ENCODE peak calls at places on chromosomes 2 and 18, in nine cellular contexts. C is thoracic aorta; Q is fibroblast of lung; Z is CD8-positive, alpha-beta T cell; I is aorta; Y is PC-3; T is foreskin keratinocyte; N is ascending aorta; K is GM23338. D is an unnamed sample.

GRCh38 chr18:61368001-61368400 is 34.8 kb downstream of the CDH20 start:
- DNase-seq in Q (no peak), K (no peak), T (no peak), C (no peak), Y (no peak), N (no peak), I (no peak), Z (no peak), D (no peak)

GRCh38 chr2:9693138-9693520 is 62.3 kb upstream of the YWHAQ start:
- DNase-seq in Y (no peak), N (peak; percentile 93), I (peak; percentile 89), K (no peak), Q (peak; percentile 72), T (no peak), Z (no peak), C (peak; percentile 49), D (no peak)

GRCh38 chr18:49193896-49194295 is 243.1 kb upstream of the SMAD7 start:
- DNase-seq in K (no peak), Y (no peak), T (peak; percentile 53), Q (no peak), Z (no peak), I (no peak), N (no peak), C (no peak), D (no peak)

GRCh38 chr18:77765468-77765867 is 515.8 kb downstream of the GALR1 start:
- DNase-seq in Z (no peak), C (no peak), T (no peak), Q (no peak), N (no peak), K (peak; percentile 29), Y (peak; percentile 51), I (no peak), D (peak; percentile 27)

GRCh38 chr2:121071058-121071504 is 213.9 kb downstream of the TFCP2L1 start:
- DNase-seq in K (peak; percentile 87), N (peak; percentile 76), C (no peak), I (peak; percentile 76), Y (peak; percentile 75), Z (no peak), T (no peak), Q (peak; percentile 51), D (peak; percentile 87)

GRCh38 chr2:179770029-179770428 is 91.4 kb downstream of the ZNF385B start:
- DNase-seq in Y (no peak), Q (no peak), I (no peak), N (no peak), C (no peak), Z (no peak), T (no peak), K (no peak), D (no peak)

GRCh38 chr2:172833898-172834297 is 98.3 kb downstream of the RAPGEF4 start:
- DNase-seq in C (no peak), Y (no peak), Z (no peak), Q (peak; percentile 73), T (no peak), K (no peak), I (no peak), N (no peak), D (no peak)

GRCh38 chr2:143852748-143853147 is 667.2 kb downstream of the ZEB2 start:
- DNase-seq in N (no peak), K (peak; percentile 68), C (no peak), Y (no peak), T (no peak), Z (no peak), Q (no peak), I (no peak), D (no peak)

GRCh38 chr2:111165084-111165483 is 44.4 kb downstream of the BCL2L11 start:
- DNase-seq in N (no peak), C (no peak), Q (no peak), K (no peak), Z (no peak), T (no peak), Y (no peak), I (no peak), D (no peak)

GRCh38 chr2:29719626-29720025 is 201.8 kb downstream of the ALK start:
- DNase-seq in K (no peak), N (no peak), C (no peak), Y (no peak), Q (no peak), T (no peak), I (no peak), Z (no peak), D (no peak)

DNA sequence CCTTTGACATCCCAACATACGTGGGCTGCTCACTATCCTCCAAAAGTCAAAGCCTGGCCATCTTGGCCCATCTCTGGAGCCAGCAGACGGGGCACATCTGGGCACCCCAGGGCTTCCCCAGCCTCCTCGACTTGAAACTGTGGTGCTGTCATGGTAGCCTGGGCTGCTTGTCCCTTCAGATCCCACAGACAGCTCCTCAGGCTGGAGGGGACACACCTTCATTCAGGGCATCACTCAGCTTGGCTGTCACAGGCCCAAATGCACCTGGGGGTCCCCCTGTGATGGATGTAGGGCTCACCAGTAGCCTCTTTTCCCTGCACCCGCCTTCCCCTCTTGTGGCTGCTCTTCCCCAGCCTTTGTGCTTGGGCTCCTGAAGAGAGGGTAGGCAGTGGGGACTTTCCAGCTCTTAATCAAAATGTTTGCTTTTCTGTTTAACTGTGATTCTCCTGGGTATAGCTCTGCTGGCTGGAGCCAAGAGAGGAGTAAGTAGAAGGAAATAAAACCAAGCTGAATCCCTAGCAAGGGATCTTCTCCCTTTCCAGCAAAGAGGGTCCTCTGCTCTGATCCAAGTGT is 92.3 kb downstream of the GYPC start:
- DNase-seq in C (no peak), N (no peak), Q (no peak), I (no peak), T (no peak), Z (no peak), Y (no peak), K (no peak), D (no peak)
- H3K4me1 ChIP-seq in C (no peaks in the 10 kb centered on the region), N (no peaks in the 10 kb centered on the region), Q (no peaks in the 10 kb centered on the region), I (no peaks in the 10 kb centered on the region), T (no peaks in the 10 kb centered on the region), Z (no peaks in the 10 kb centered on the region), Y (no peaks in the 10 kb centered on the region), K (no peaks in the 10 kb centered on the region), D (no peaks in the 10 kb centered on the region)

DNA sequence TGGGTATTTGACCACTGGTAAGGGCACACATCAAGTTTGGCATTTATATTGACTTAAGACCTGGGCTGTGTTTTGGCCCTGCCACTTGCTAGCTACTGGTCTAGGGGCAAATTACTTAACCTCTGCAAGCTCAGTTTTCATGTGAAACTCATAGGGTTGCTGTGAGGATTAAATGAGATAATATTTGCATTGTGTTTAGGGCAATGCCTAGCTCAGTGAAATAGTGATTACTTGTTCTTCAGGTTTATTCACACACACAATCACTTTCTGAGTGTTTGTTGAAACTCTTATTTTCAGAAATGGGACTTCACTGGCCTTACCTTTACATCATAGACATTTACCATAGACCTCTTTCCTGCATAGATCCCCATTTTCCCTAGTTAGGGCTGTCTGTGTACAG is 12.3 kb downstream of the CERS6 start:
- DNase-seq in K (no peak), I (no peak), Y (no peak), T (no peak), N (no peak), Q (no peak), Z (no peak), C (no peak), D (no peak)
- H3K4me1 ChIP-seq in K (peaks cover 68% of the 10 kb centered on the region), I (peaks cover 2% of the 10 kb centered on the region), Y (peaks cover 26% of the 10 kb centered on the region), T (no peaks in the 10 kb centered on the region), N (no peaks in the 10 kb centered on the region), Q (peaks cover 2% of the 10 kb centered on the region), Z (peaks cover 60% of the 10 kb centered on the region), C (peaks cover 14% of the 10 kb centered on the region), D (peaks cover 40% of the 10 kb centered on the region)

DNA sequence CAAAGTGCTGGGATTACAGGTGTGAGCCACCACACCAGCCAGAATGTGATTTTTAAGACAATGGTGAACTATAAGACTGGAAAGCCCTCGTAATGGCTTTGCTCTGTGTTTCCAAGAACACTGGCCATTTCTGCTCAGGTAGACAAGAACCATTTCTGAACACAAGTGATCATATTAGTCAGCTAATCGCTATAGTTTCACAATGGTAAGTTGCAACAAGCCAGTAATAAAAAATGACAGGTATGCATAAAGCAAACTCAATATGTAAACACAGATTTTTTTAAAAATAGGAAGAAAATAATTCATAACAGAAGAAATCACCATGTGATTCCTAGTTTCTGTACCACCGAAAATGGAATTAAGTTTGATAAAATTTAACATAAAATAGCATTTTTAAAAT is 166.5 kb downstream of the THADA start:
- DNase-seq in Q (no peak), N (no peak), Y (peak; percentile 81), C (no peak), K (no peak), Z (no peak), I (no peak), T (no peak), D (no peak)
- H3K4me1 ChIP-seq in Q (peaks cover 4% of the 10 kb centered on the region), N (peaks cover 9% of the 10 kb centered on the region), Y (peaks cover 50% of the 10 kb centered on the region), C (peaks cover 43% of the 10 kb centered on the region), K (no peaks in the 10 kb centered on the region), Z (peaks cover 29% of the 10 kb centered on the region), I (peaks cover 13% of the 10 kb centered on the region), T (peaks cover 18% of the 10 kb centered on the region), D (peaks cover 19% of the 10 kb centered on the region)

DNA sequence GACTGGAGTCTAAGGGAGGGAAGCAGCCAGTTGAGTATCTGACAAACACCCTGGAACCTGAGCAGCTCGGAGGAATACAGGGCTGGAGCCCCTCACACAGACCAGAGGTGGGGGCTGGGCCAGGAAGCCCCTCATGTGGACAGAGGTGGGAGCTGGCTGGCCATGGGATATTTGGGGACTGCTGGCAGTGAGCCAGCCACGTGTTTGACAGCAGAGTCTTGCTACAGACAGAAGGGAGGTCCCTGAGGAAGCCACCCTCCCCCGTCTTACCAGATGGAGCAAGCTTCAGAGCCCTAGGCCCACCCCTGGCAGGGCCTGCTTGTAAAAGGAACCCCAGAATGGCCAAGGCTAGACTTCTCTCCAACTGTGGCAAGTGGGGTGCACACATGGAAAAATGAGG is 3.6 kb upstream of the MTERF4 start:
- DNase-seq in K (no peak), I (no peak), T (no peak), C (no peak), Q (no peak), N (no peak), Z (no peak), Y (no peak), D (no peak)
- H3K4me1 ChIP-seq in K (peaks cover 4% of the 10 kb centered on the region), I (no peaks in the 10 kb centered on the region), T (no peaks in the 10 kb centered on the region), C (peaks cover 18% of the 10 kb centered on the region), Q (no peaks in the 10 kb centered on the region), N (peaks cover 6% of the 10 kb centered on the region), Z (peaks cover 79% of the 10 kb centered on the region), Y (no peaks in the 10 kb centered on the region), D (peaks cover 8% of the 10 kb centered on the region)

GRCh38 chr18:13500227-13500865 is 226.0 kb downstream of the FAM210A start:
- DNase-seq in Y (no peak), I (no peak), K (peak; percentile 88), N (peak; percentile 79), Z (no peak), C (no peak), Q (peak; percentile 56), T (peak; percentile 64), D (no peak)

GRCh38 chr18:13502585-13502984 is 223.8 kb downstream of the FAM210A start:
- DNase-seq in I (no peak), Q (no peak), K (no peak), C (no peak), T (no peak), Z (no peak), N (peak; percentile 74), Y (no peak), D (no peak)

GRCh38 chr18:13500891-13501887 is 225.2 kb downstream of the FAM210A start:
- DNase-seq in T (peak; percentile 65), K (peak; percentile 47), Q (peak; percentile 47), C (peak; percentile 36), Y (peak; percentile 50), N (peak; percentile 89), I (peak; percentile 73), Z (no peak), D (peak; percentile 88)

GRCh38 chr18:13501896-13502295 is 224.5 kb downstream of the FAM210A start:
- DNase-seq in T (peak; percentile 9), Q (no peak), C (no peak), Z (no peak), I (no peak), N (peak; percentile 72), Y (no peak), K (no peak), D (no peak)

GRCh38 chr18:13503839-13504238 is 222.5 kb downstream of the FAM210A start:
- DNase-seq in K (no peak), N (no peak), Z (no peak), Y (no peak), I (no peak), C (no peak), T (no peak), Q (no peak), D (no peak)
- H3K4me1 ChIP-seq in K (peaks cover 19% of the 10 kb centered on the region), N (peaks cover 8% of the 10 kb centered on the region), Z (peaks cover 18% of the 10 kb centered on the region), Y (no peaks in the 10 kb centered on the region), I (peaks cover 5% of the 10 kb centered on the region), C (peaks cover 56% of the 10 kb centered on the region), T (no peaks in the 10 kb centered on the region), Q (no peaks in the 10 kb centered on the region), D (no peaks in the 10 kb centered on the region)